ENCODE peak calls at places on chromosomes 2 and 18, in seven cellular contexts. One of them, this sample, is unnamed.
A peak's percentile ranks its signal among the peaks of the same experiment; 100 is the strongest.

GRCh38 chr18:78904179-78904531 is 75.5 kb upstream of the SALL3 start:
- DNase-seq in ovary: no peak
- DNase-seq in GM12865: no peak
- DNase-seq in Peyer's patch: no peak
- DNase-seq in tibial nerve: no peak
- DNase-seq in PC-3: no peak
- DNase-seq in upper lobe of right lung: peak; percentile 16
- DNase-seq in this sample: no peak

GRCh38 chr18:59565957-59566356 is 131.3 kb downstream of the CCBE1 start:
- DNase-seq in Peyer's patch: no peak
- DNase-seq in GM12865: no peak
- DNase-seq in PC-3: no peak
- DNase-seq in upper lobe of right lung: no peak
- DNase-seq in tibial nerve: no peak
- DNase-seq in ovary: no peak
- DNase-seq in this sample: no peak

GRCh38 chr18:42086288-42086687 is 131.3 kb downstream of the PIK3C3 start:
- DNase-seq in PC-3: peak; percentile 22
- DNase-seq in Peyer's patch: no peak
- DNase-seq in GM12865: no peak
- DNase-seq in upper lobe of right lung: no peak
- DNase-seq in ovary: no peak
- DNase-seq in tibial nerve: no peak
- DNase-seq in this sample: no peak

GRCh38 chr2:45929674-45930395 is 278.4 kb downstream of the PRKCE start:
- DNase-seq in ovary: no peak
- DNase-seq in PC-3: no peak
- DNase-seq in Peyer's patch: peak; percentile 32
- DNase-seq in upper lobe of right lung: no peak
- DNase-seq in tibial nerve: no peak
- DNase-seq in GM12865: no peak
- DNase-seq in this sample: no peak

GRCh38 chr2:27049422-27050280 is 1.8 kb upstream of the AGBL5 start:
- DNase-seq in upper lobe of right lung: peak; percentile 82
- DNase-seq in PC-3: no peak
- DNase-seq in tibial nerve: peak; percentile 17
- DNase-seq in GM12865: peak; percentile 81
- DNase-seq in ovary: peak; percentile 73
- DNase-seq in Peyer's patch: peak; percentile 41
- DNase-seq in this sample: peak; percentile 51

GRCh38 chr2:10911291-10912075 is at the start of gene KCNF1:
- DNase-seq in PC-3: peak; percentile 51
- DNase-seq in ovary: no peak
- DNase-seq in tibial nerve: no peak
- DNase-seq in GM12865: no peak
- DNase-seq in Peyer's patch: no peak
- DNase-seq in upper lobe of right lung: peak; percentile 62
- DNase-seq in this sample: peak; percentile 55

GRCh38 chr2:136582631-136583205 is 182.6 kb upstream of the THSD7B start:
- DNase-seq in Peyer's patch: no peak
- DNase-seq in ovary: no peak
- DNase-seq in tibial nerve: no peak
- DNase-seq in GM12865: peak; percentile 35
- DNase-seq in upper lobe of right lung: no peak
- DNase-seq in PC-3: peak; percentile 38
- DNase-seq in this sample: peak; percentile 50

GRCh38 chr2:238709961-238710360 is 137.9 kb upstream of the TWIST2 start:
- DNase-seq in Peyer's patch: no peak
- DNase-seq in upper lobe of right lung: no peak
- DNase-seq in ovary: no peak
- DNase-seq in GM12865: no peak
- DNase-seq in tibial nerve: no peak
- DNase-seq in PC-3: no peak
- DNase-seq in this sample: no peak

GRCh38 chr18:79962311-79962710 is 2.1 kb upstream of the HSBP1L1 start:
- DNase-seq in upper lobe of right lung: peak; percentile 87
- DNase-seq in PC-3: peak; percentile 87
- DNase-seq in GM12865: no peak
- DNase-seq in tibial nerve: no peak
- DNase-seq in ovary: peak; percentile 24
- DNase-seq in Peyer's patch: no peak
- DNase-seq in this sample: no peak

GRCh38 chr2:45826889-45827635 is 175.6 kb downstream of the PRKCE start:
- DNase-seq in ovary: no peak
- DNase-seq in PC-3: peak; percentile 13
- DNase-seq in tibial nerve: peak; percentile 33
- DNase-seq in upper lobe of right lung: no peak
- DNase-seq in Peyer's patch: no peak
- DNase-seq in GM12865: no peak
- DNase-seq in this sample: no peak

GRCh38 chr2:85243101-85244072 is 84.4 kb downstream of the TGOLN2 start:
- DNase-seq in upper lobe of right lung: peak; percentile 78
- DNase-seq in GM12865: peak; percentile 21
- DNase-seq in ovary: peak; percentile 56
- DNase-seq in PC-3: peak; percentile 27
- DNase-seq in tibial nerve: peak; percentile 28
- DNase-seq in Peyer's patch: no peak
- DNase-seq in this sample: peak; percentile 60

GRCh38 chr2:28621172-28622100 is 125.6 kb downstream of the PLB1 start:
- DNase-seq in upper lobe of right lung: peak; percentile 77
- DNase-seq in PC-3: peak; percentile 92
- DNase-seq in tibial nerve: peak; percentile 62
- DNase-seq in GM12865: peak; percentile 51
- DNase-seq in Peyer's patch: peak; percentile 79
- DNase-seq in ovary: peak; percentile 66
- DNase-seq in this sample: peak; percentile 39
- TF ChIP-seq CTCF in upper lobe of right lung: peak; percentile 33
- TF ChIP-seq CTCF in PC-3: peak; percentile 80
- TF ChIP-seq CTCF in tibial nerve: no peak
- TF ChIP-seq CTCF in GM12865: peak; percentile 18
- TF ChIP-seq CTCF in Peyer's patch: peak; percentile 21
- TF ChIP-seq CTCF in ovary: no peak
- TF ChIP-seq CTCF in this sample: peak; percentile 57

DNA sequence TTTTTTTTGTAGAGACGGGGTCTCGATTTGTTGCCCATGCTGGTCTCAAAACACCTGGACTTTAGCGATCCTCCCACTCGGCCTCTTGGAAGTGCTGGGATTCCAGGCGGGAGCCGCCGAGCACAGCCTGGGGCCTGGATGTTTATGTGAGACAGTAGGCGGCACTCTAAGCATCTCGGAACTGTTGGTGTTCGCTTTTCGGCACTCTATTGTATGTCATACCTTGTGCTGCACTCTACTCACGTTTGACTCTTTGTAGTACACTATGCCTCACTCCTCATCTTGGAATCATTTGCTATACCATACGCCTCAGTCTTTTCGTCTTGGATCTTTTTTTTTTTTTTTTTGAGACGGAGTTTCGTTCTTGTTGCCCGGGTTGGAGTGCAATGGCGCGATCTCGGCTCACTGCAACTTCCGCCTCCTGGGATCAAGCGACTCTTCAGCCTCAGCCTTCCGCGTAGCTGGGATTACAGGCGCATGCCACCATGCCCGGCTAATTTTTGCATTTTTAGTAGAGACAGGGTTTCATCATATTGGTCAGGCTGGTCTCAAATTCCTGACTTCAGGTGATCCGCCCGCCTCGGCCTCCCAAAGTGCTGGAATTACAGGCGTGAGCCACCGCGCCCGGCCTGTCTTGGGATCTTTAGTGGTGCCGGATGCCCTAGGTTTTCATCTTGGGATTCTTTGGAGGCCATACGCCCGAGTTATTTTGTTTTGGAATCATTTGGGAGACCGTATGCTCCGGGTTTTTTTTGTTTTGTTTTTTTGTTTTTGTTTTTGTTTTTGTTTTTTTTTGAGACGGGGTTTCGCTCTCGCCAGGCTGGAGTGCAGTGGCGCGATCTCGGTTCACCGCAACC is 24.2 kb upstream of the ZDBF2 start:
- DNase-seq in Peyer's patch: no peak
- DNase-seq in upper lobe of right lung: no peak
- DNase-seq in tibial nerve: no peak
- DNase-seq in PC-3: no peak
- DNase-seq in GM12865: peak; percentile 58
- DNase-seq in ovary: no peak
- DNase-seq in this sample: no peak
- TF ChIP-seq CTCF in Peyer's patch: no peak
- TF ChIP-seq CTCF in upper lobe of right lung: no peak
- TF ChIP-seq CTCF in tibial nerve: no peak
- TF ChIP-seq CTCF in PC-3: no peak
- TF ChIP-seq CTCF in GM12865: peak; percentile 31
- TF ChIP-seq CTCF in ovary: no peak
- TF ChIP-seq CTCF in this sample: no peak

GRCh38 chr2:100562613-100563406 is at the start of gene PDCL3:
- DNase-seq in GM12865: peak; percentile 99
- DNase-seq in upper lobe of right lung: peak; percentile 98
- DNase-seq in PC-3: peak; percentile 98
- DNase-seq in Peyer's patch: peak; percentile 94
- DNase-seq in tibial nerve: peak; percentile 88
- DNase-seq in ovary: peak; percentile 96
- DNase-seq in this sample: peak; percentile 86
- TF ChIP-seq CTCF in GM12865: no peak
- TF ChIP-seq CTCF in upper lobe of right lung: no peak
- TF ChIP-seq CTCF in PC-3: no peak
- TF ChIP-seq CTCF in Peyer's patch: no peak
- TF ChIP-seq CTCF in tibial nerve: peak; percentile 7
- TF ChIP-seq CTCF in ovary: no peak
- TF ChIP-seq CTCF in this sample: peak; percentile 26

DNA sequence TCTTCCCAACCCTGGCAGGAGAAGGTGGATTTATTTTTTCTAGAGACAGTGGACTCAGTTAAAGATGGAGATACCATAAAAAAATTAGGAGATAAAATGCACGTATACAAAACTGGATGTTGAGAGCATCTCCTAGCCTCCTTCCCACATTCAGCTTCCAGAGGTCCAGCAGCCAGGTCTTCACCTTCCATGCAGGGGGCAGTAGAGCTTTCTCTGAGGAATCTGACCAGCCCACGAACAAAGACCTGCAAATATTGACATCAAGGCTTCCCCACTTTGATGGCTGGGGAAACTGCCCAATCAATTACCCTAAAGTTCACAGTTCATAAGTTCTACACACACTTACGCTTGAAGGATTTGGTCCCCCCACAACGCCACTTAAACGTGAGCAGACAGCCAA is 24.5 kb downstream of the AQP4 start:
- DNase-seq in GM12865: no peak
- DNase-seq in upper lobe of right lung: no peak
- DNase-seq in Peyer's patch: no peak
- DNase-seq in ovary: no peak
- DNase-seq in tibial nerve: no peak
- DNase-seq in PC-3: no peak
- DNase-seq in this sample: no peak
- TF ChIP-seq CTCF in GM12865: no peak
- TF ChIP-seq CTCF in upper lobe of right lung: no peak
- TF ChIP-seq CTCF in Peyer's patch: no peak
- TF ChIP-seq CTCF in ovary: no peak
- TF ChIP-seq CTCF in tibial nerve: no peak
- TF ChIP-seq CTCF in PC-3: no peak
- TF ChIP-seq CTCF in this sample: no peak

GRCh38 chr18:7721532-7721931 is 154.4 kb downstream of the PTPRM start:
- DNase-seq in GM12865: no peak
- DNase-seq in upper lobe of right lung: no peak
- DNase-seq in ovary: no peak
- DNase-seq in tibial nerve: no peak
- DNase-seq in Peyer's patch: no peak
- DNase-seq in PC-3: no peak
- DNase-seq in this sample: no peak

GRCh38 chr18:7725473-7725872 is 158.4 kb downstream of the PTPRM start:
- DNase-seq in PC-3: no peak
- DNase-seq in ovary: no peak
- DNase-seq in tibial nerve: no peak
- DNase-seq in GM12865: no peak
- DNase-seq in Peyer's patch: no peak
- DNase-seq in upper lobe of right lung: no peak
- DNase-seq in this sample: no peak

GRCh38 chr18:7725897-7726296 is 158.8 kb downstream of the PTPRM start:
- DNase-seq in upper lobe of right lung: no peak
- DNase-seq in Peyer's patch: no peak
- DNase-seq in ovary: no peak
- DNase-seq in PC-3: no peak
- DNase-seq in tibial nerve: no peak
- DNase-seq in GM12865: no peak
- DNase-seq in this sample: no peak

GRCh38 chr18:7722955-7723354 is 155.8 kb downstream of the PTPRM start:
- DNase-seq in tibial nerve: no peak
- DNase-seq in upper lobe of right lung: no peak
- DNase-seq in Peyer's patch: no peak
- DNase-seq in ovary: no peak
- DNase-seq in PC-3: no peak
- DNase-seq in GM12865: no peak
- DNase-seq in this sample: no peak

DNA sequence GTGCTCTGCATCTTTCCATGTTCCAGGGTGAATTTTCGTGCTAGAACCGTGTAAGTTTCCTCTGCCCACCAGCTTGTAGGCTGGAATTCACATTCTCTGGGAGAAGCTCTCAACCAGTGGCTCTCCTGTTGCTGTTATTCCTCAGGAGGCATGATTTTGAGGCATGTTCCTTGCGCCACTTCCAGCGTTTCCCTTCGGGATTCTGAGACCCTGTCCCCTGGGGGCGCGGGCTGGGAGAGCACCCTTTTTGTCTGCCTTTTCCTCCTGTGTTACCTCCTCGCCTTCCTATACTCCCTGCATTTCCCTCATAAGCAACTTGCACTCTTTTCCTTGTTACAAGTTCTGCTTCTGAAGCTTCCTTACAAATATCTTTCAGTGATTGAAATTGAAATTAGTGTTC is 156.4 kb downstream of the PTPRM start:
- DNase-seq in tibial nerve: no peak
- DNase-seq in Peyer's patch: no peak
- DNase-seq in ovary: no peak
- DNase-seq in GM12865: no peak
- DNase-seq in PC-3: no peak
- DNase-seq in upper lobe of right lung: no peak
- DNase-seq in this sample: no peak
- TF ChIP-seq CTCF in tibial nerve: no peak
- TF ChIP-seq CTCF in Peyer's patch: no peak
- TF ChIP-seq CTCF in ovary: no peak
- TF ChIP-seq CTCF in GM12865: no peak
- TF ChIP-seq CTCF in PC-3: no peak
- TF ChIP-seq CTCF in upper lobe of right lung: no peak
- TF ChIP-seq CTCF in this sample: no peak

GRCh38 chr2:233278921-233279320 is 27.4 kb downstream of the ATG16L1 start:
- DNase-seq in GM12865: no peak
- DNase-seq in PC-3: no peak
- DNase-seq in upper lobe of right lung: no peak
- DNase-seq in ovary: no peak
- DNase-seq in Peyer's patch: no peak
- DNase-seq in tibial nerve: no peak
- DNase-seq in this sample: no peak
- TF ChIP-seq CTCF in GM12865: no peak
- TF ChIP-seq CTCF in PC-3: no peak
- TF ChIP-seq CTCF in upper lobe of right lung: no peak
- TF ChIP-seq CTCF in ovary: no peak
- TF ChIP-seq CTCF in Peyer's patch: no peak
- TF ChIP-seq CTCF in tibial nerve: no peak
- TF ChIP-seq CTCF in this sample: no peak

DNA sequence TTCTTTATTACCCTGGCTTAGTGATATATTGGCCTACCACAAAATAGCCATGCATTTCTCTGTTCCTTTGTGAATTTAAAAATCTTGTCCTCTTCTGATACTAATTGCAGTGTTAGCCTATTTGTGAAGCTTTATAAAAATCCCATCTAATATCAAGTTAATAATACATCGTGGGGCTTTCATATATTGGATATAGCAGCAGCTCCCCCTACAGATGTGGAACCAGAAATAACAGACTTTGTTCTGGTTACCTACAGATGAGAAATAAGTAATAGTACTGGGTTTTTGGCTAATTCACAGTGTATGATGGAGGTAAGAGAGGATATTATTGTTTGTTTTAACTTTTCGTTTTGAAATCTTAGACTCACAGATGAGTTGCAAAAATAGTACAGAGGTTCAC is 1661.7 kb upstream of the PIK3C3 start:
- DNase-seq in upper lobe of right lung: no peak
- DNase-seq in PC-3: peak; percentile 3
- DNase-seq in GM12865: no peak
- DNase-seq in Peyer's patch: no peak
- DNase-seq in tibial nerve: no peak
- DNase-seq in ovary: no peak
- DNase-seq in this sample: no peak
- TF ChIP-seq CTCF in upper lobe of right lung: peak; percentile 34
- TF ChIP-seq CTCF in PC-3: peak; percentile 46
- TF ChIP-seq CTCF in GM12865: no peak
- TF ChIP-seq CTCF in Peyer's patch: no peak
- TF ChIP-seq CTCF in tibial nerve: no peak
- TF ChIP-seq CTCF in ovary: no peak
- TF ChIP-seq CTCF in this sample: peak; percentile 49